ENCODE peak calls at places on chromosomes 7 and 10, in nine cellular contexts. One of them, this sample, is unnamed.
A peak's percentile ranks its signal among the peaks of the same experiment; 100 is the strongest.

GRCh38 chr10:99339077-99339476 is 9.9 kb downstream of the CNNM1 start:
- DNase-seq in esophagus squamous epithelium: no peak
- DNase-seq in ovary: no peak
- DNase-seq in stomach: no peak
- DNase-seq in GM12891: no peak
- DNase-seq in uterus: no peak
- DNase-seq in heart left ventricle: no peak
- DNase-seq in HepG2: peak; percentile 53
- DNase-seq in prostate gland: peak; percentile 39
- DNase-seq in this sample: no peak

GRCh38 chr10:48672596-48673255 is 11.9 kb upstream of the WDFY4 start:
- DNase-seq in HepG2: no peak
- DNase-seq in prostate gland: no peak
- DNase-seq in stomach: no peak
- DNase-seq in ovary: no peak
- DNase-seq in GM12891: no peak
- DNase-seq in heart left ventricle: peak; percentile 24
- DNase-seq in esophagus squamous epithelium: no peak
- DNase-seq in uterus: no peak
- DNase-seq in this sample: no peak

GRCh38 chr10:50542871-50543270 is 80.9 kb downstream of the SGMS1 start:
- DNase-seq in uterus: no peak
- DNase-seq in ovary: no peak
- DNase-seq in heart left ventricle: no peak
- DNase-seq in esophagus squamous epithelium: no peak
- DNase-seq in prostate gland: no peak
- DNase-seq in GM12891: no peak
- DNase-seq in stomach: no peak
- DNase-seq in HepG2: no peak
- DNase-seq in this sample: no peak

GRCh38 chr7:45066409-45066808 is 22.4 kb downstream of the NACAD start:
- DNase-seq in GM12891: no peak
- DNase-seq in uterus: no peak
- DNase-seq in heart left ventricle: no peak
- DNase-seq in stomach: peak; percentile 7
- DNase-seq in HepG2: no peak
- DNase-seq in esophagus squamous epithelium: no peak
- DNase-seq in prostate gland: no peak
- DNase-seq in ovary: no peak
- DNase-seq in this sample: no peak

GRCh38 chr10:1047937-1048336 is 982 bp downstream of the IDI1 start:
- DNase-seq in stomach: no peak
- DNase-seq in prostate gland: no peak
- DNase-seq in ovary: no peak
- DNase-seq in esophagus squamous epithelium: no peak
- DNase-seq in heart left ventricle: no peak
- DNase-seq in GM12891: no peak
- DNase-seq in uterus: no peak
- DNase-seq in HepG2: no peak
- DNase-seq in this sample: peak; percentile 58

GRCh38 chr10:6069101-6069931 is 7.1 kb upstream of the IL2RA start:
- DNase-seq in heart left ventricle: no peak
- DNase-seq in ovary: no peak
- DNase-seq in GM12891: no peak
- DNase-seq in esophagus squamous epithelium: no peak
- DNase-seq in stomach: no peak
- DNase-seq in HepG2: no peak
- DNase-seq in prostate gland: no peak
- DNase-seq in uterus: no peak
- DNase-seq in this sample: no peak

GRCh38 chr10:86652361-86653202 is 1.8 kb upstream of the OPN4 start:
- DNase-seq in HepG2: no peak
- DNase-seq in GM12891: peak; percentile 12
- DNase-seq in prostate gland: no peak
- DNase-seq in uterus: no peak
- DNase-seq in heart left ventricle: peak; percentile 52
- DNase-seq in ovary: no peak
- DNase-seq in esophagus squamous epithelium: no peak
- DNase-seq in stomach: no peak
- DNase-seq in this sample: no peak

GRCh38 chr7:12865593-12865992 is 178.2 kb downstream of the ARL4A start:
- DNase-seq in esophagus squamous epithelium: no peak
- DNase-seq in HepG2: no peak
- DNase-seq in ovary: no peak
- DNase-seq in uterus: no peak
- DNase-seq in heart left ventricle: no peak
- DNase-seq in GM12891: no peak
- DNase-seq in stomach: no peak
- DNase-seq in prostate gland: peak; percentile 12
- DNase-seq in this sample: no peak

GRCh38 chr7:69062020-69062760 is 536.1 kb upstream of the AUTS2 start:
- DNase-seq in stomach: no peak
- DNase-seq in HepG2: no peak
- DNase-seq in esophagus squamous epithelium: no peak
- DNase-seq in GM12891: no peak
- DNase-seq in ovary: no peak
- DNase-seq in prostate gland: no peak
- DNase-seq in heart left ventricle: no peak
- DNase-seq in uterus: no peak
- DNase-seq in this sample: peak; percentile 0

GRCh38 chr7:77738871-77739270 is 42.6 kb downstream of the RSBN1L start:
- DNase-seq in heart left ventricle: no peak
- DNase-seq in prostate gland: no peak
- DNase-seq in ovary: no peak
- DNase-seq in GM12891: no peak
- DNase-seq in uterus: no peak
- DNase-seq in HepG2: no peak
- DNase-seq in esophagus squamous epithelium: no peak
- DNase-seq in stomach: no peak
- DNase-seq in this sample: no peak

GRCh38 chr7:5525271-5526189 is 101.9 kb upstream of the TNRC18 start:
- DNase-seq in HepG2: peak; percentile 39
- DNase-seq in GM12891: no peak
- DNase-seq in ovary: no peak
- DNase-seq in stomach: peak; percentile 40
- DNase-seq in uterus: no peak
- DNase-seq in prostate gland: no peak
- DNase-seq in heart left ventricle: no peak
- DNase-seq in esophagus squamous epithelium: no peak
- DNase-seq in this sample: peak; percentile 62

GRCh38 chr10:6987536-6987945 is 407.5 kb upstream of the PRKCQ start:
- DNase-seq in stomach: no peak
- DNase-seq in HepG2: no peak
- DNase-seq in heart left ventricle: no peak
- DNase-seq in esophagus squamous epithelium: no peak
- DNase-seq in GM12891: no peak
- DNase-seq in ovary: no peak
- DNase-seq in uterus: no peak
- DNase-seq in prostate gland: no peak
- DNase-seq in this sample: no peak

GRCh38 chr7:44461387-44461786 is 29.1 kb downstream of the NUDCD3 start:
- DNase-seq in ovary: no peak
- DNase-seq in esophagus squamous epithelium: no peak
- DNase-seq in stomach: no peak
- DNase-seq in HepG2: no peak
- DNase-seq in GM12891: no peak
- DNase-seq in heart left ventricle: no peak
- DNase-seq in uterus: no peak
- DNase-seq in prostate gland: no peak
- DNase-seq in this sample: no peak

GRCh38 chr10:2436933-2437332 is 630.4 kb upstream of the PFKP start:
- DNase-seq in prostate gland: no peak
- DNase-seq in ovary: no peak
- DNase-seq in esophagus squamous epithelium: no peak
- DNase-seq in heart left ventricle: no peak
- DNase-seq in GM12891: no peak
- DNase-seq in HepG2: no peak
- DNase-seq in stomach: no peak
- DNase-seq in uterus: no peak
- DNase-seq in this sample: no peak

GRCh38 chr7:54798569-54798968 is 39.6 kb upstream of the SEC61G start:
- DNase-seq in HepG2: no peak
- DNase-seq in heart left ventricle: no peak
- DNase-seq in ovary: no peak
- DNase-seq in esophagus squamous epithelium: no peak
- DNase-seq in GM12891: no peak
- DNase-seq in uterus: no peak
- DNase-seq in prostate gland: peak; percentile 30
- DNase-seq in stomach: no peak
- DNase-seq in this sample: no peak

GRCh38 chr10:133611079-133611478 is 15.5 kb downstream of the FRG2B start:
- DNase-seq in GM12891: no peak
- DNase-seq in ovary: no peak
- DNase-seq in prostate gland: no peak
- DNase-seq in esophagus squamous epithelium: no peak
- DNase-seq in HepG2: no peak
- DNase-seq in stomach: no peak
- DNase-seq in uterus: no peak
- DNase-seq in heart left ventricle: no peak
- DNase-seq in this sample: no peak

GRCh38 chr10:117543245-117543998 is 876 bp downstream of the EMX2 start:
- DNase-seq in prostate gland: no peak
- DNase-seq in HepG2: no peak
- DNase-seq in esophagus squamous epithelium: no peak
- DNase-seq in heart left ventricle: no peak
- DNase-seq in uterus: no peak
- DNase-seq in stomach: no peak
- DNase-seq in ovary: peak; percentile 78
- DNase-seq in GM12891: no peak
- DNase-seq in this sample: peak; percentile 19

GRCh38 chr7:130904031-130904757 is 170.2 kb upstream of the KLF14 start:
- DNase-seq in ovary: no peak
- DNase-seq in uterus: no peak
- DNase-seq in HepG2: peak; percentile 85
- DNase-seq in prostate gland: no peak
- DNase-seq in stomach: no peak
- DNase-seq in esophagus squamous epithelium: no peak
- DNase-seq in GM12891: no peak
- DNase-seq in heart left ventricle: no peak
- DNase-seq in this sample: no peak
- TF ChIP-seq POLR2A in ovary: no peak
- TF ChIP-seq POLR2A in uterus: no peak
- TF ChIP-seq POLR2A in HepG2: no peak
- TF ChIP-seq POLR2A in prostate gland: no peak
- TF ChIP-seq POLR2A in stomach: no peak
- TF ChIP-seq POLR2A in esophagus squamous epithelium: no peak
- TF ChIP-seq POLR2A in GM12891: no peak
- TF ChIP-seq POLR2A in heart left ventricle: no peak
- TF ChIP-seq POLR2A in this sample: no peak

DNA sequence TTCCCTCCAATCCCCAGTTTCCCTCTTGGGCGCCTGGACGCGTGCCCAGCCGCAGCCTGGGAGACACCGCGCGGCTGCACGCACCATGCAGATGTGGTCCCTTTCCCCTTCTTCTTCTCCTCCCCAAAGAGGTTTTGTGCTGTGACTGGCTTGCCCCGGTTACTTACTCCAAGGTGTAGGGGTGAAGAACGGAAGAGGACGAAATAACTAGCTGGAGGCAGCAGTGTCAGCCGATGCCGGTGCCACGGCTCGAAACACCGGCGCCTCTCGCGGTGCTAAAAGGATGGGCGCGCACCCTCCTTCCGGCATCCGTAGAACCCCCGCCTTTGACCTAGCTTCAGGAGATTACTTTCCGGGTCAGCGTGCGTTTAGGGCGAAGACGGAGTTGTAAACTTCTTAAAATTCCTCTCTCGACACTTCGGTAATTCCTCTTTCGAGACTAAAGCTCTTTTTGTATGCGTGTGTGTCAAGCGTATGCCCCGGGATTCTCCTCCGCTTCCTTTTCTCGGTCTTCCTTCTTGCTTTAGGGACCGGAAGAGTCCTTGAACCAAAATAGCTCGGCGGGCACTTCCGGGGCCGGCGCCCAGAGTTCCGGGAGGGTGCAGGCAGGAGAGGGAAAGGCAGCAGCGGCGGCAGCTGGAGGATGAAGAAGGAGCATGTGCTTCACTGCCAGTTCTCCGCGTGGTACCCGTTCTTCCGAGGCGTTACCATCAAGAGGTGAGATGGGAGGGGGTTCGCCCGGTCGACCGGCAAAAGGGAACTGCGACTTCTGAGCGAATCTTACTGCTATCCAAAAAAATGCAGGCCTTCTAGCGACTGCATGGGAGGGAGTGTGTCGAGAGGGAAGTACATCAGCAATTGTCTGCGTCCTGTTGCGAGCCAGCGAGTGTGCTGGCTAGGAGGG is at the start of the genes CDC123 and NUDT5:
- DNase-seq in heart left ventricle: peak; percentile 91
- DNase-seq in prostate gland: peak; percentile 85
- DNase-seq in ovary: peak; percentile 88
- DNase-seq in GM12891: peak; percentile 72
- DNase-seq in HepG2: peak; percentile 81
- DNase-seq in esophagus squamous epithelium: peak; percentile 44
- DNase-seq in uterus: peak; percentile 86
- DNase-seq in stomach: peak; percentile 86
- DNase-seq in this sample: peak; percentile 91
- TF ChIP-seq POLR2A in heart left ventricle: peak; percentile 15
- TF ChIP-seq POLR2A in prostate gland: no peak
- TF ChIP-seq POLR2A in ovary: no peak
- TF ChIP-seq POLR2A in GM12891: peak; percentile 76
- TF ChIP-seq POLR2A in HepG2: peak; percentile 73
- TF ChIP-seq POLR2A in esophagus squamous epithelium: no peak
- TF ChIP-seq POLR2A in uterus: no peak
- TF ChIP-seq POLR2A in stomach: no peak
- TF ChIP-seq POLR2A in this sample: peak; percentile 71

GRCh38 chr7:150390206-150390605 is 11.1 kb downstream of the ZNF775 start:
- DNase-seq in esophagus squamous epithelium: no peak
- DNase-seq in GM12891: no peak
- DNase-seq in stomach: no peak
- DNase-seq in prostate gland: no peak
- DNase-seq in HepG2: no peak
- DNase-seq in heart left ventricle: peak; percentile 43
- DNase-seq in ovary: peak; percentile 31
- DNase-seq in uterus: no peak
- DNase-seq in this sample: no peak
- TF ChIP-seq POLR2A in esophagus squamous epithelium: no peak
- TF ChIP-seq POLR2A in GM12891: no peak
- TF ChIP-seq POLR2A in stomach: no peak
- TF ChIP-seq POLR2A in prostate gland: no peak
- TF ChIP-seq POLR2A in HepG2: no peak
- TF ChIP-seq POLR2A in heart left ventricle: no peak
- TF ChIP-seq POLR2A in ovary: no peak
- TF ChIP-seq POLR2A in uterus: no peak
- TF ChIP-seq POLR2A in this sample: no peak

DNA sequence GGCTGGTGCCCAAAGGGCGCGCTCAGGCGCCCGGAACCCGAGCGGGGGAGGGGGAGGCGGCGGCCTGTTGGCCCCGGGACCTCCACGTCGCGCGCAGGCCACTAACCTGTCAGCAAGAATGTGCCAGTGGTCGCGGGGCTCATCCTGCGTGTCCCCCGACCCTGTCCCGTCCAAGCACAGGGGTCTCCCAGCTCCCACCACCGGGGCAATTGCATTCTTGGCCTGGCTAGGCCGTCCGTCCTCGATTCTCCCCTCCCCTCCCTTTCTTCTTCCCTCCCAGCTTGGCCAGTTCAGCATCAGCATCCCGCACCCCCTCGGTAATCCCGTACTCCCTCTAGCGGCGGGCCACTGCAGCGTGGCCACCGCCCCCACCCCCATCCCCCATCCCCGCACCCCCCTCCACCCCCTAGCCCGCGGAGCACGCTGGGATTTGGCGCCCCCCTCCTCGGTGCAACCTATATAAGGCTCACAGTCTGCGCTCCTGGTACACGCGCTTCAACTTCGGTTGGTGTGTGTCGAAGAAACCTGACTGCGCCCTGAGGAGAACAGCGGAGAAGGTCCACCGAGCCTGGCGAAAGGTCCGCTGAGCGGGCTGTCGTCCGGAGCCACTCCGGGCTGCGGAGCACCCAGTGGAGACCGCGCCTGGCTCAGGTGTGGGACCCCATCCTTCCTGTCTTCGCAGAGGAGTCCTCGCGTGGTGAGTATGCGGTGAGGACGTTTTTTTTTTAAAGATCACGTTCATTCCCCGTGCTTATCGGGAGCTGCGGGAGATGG is at the start of gene SGCE:
- DNase-seq in stomach: peak; percentile 51
- DNase-seq in GM12891: peak; percentile 25
- DNase-seq in prostate gland: peak; percentile 67
- DNase-seq in uterus: peak; percentile 77
- DNase-seq in ovary: peak; percentile 88
- DNase-seq in heart left ventricle: peak; percentile 82
- DNase-seq in HepG2: peak; percentile 65
- DNase-seq in esophagus squamous epithelium: peak; percentile 5
- DNase-seq in this sample: peak; percentile 45
- TF ChIP-seq POLR2A in stomach: no peak
- TF ChIP-seq POLR2A in GM12891: peak; percentile 98
- TF ChIP-seq POLR2A in prostate gland: no peak
- TF ChIP-seq POLR2A in uterus: no peak
- TF ChIP-seq POLR2A in ovary: peak; percentile 19
- TF ChIP-seq POLR2A in heart left ventricle: no peak
- TF ChIP-seq POLR2A in HepG2: peak; percentile 96
- TF ChIP-seq POLR2A in esophagus squamous epithelium: no peak
- TF ChIP-seq POLR2A in this sample: no peak

This sample was measured in erythroblast.